ENCODE peak calls at places on chromosomes 4 and X, in five cellular contexts. X, I, S, B and Q are unnamed samples.

GRCh38 chrX:16743604-16744325 is 24.4 kb downstream of the SYAP1 start:
- DNase-seq in B (no peak), X (peak; percentile 75), I (peak; percentile 73), S (peak; percentile 73), Q (peak; percentile 86)

GRCh38 chr4:152556814-152557213 is 20.9 kb upstream of the FBXW7 start:
- DNase-seq in S (no peak), I (no peak), X (no peak), B (no peak), Q (no peak)

GRCh38 chr4:128528793-128529553 is 241.4 kb upstream of the PGRMC2 start:
- DNase-seq in X (peak; percentile 88), B (peak; percentile 74), S (peak; percentile 97), I (peak; percentile 100), Q (peak; percentile 89)

GRCh38 chrX:10265775-10266174 is 109.0 kb downstream of the CLCN4 start:
- DNase-seq in I (no peak), S (no peak), B (no peak), X (no peak), Q (no peak)

GRCh38 chr4:122364700-122365404 is 14.0 kb upstream of the ADAD1 start:
- DNase-seq in B (peak; percentile 6), I (no peak), X (peak; percentile 56), S (no peak), Q (no peak)

GRCh38 chr4:174198396-174199179 is 84.9 kb downstream of the FBXO8 start:
- DNase-seq in S (peak; percentile 92), X (peak; percentile 83), B (peak; percentile 41), I (peak; percentile 96), Q (peak; percentile 78)

GRCh38 chr4:117481742-117482141 is 396.4 kb upstream of the TRAM1L1 start:
- DNase-seq in S (peak; percentile 9), X (no peak), B (no peak), I (no peak), Q (peak; percentile 93)

GRCh38 chr4:159105063-159105414 is 2.2 kb downstream of the RAPGEF2 start:
- DNase-seq in S (peak; percentile 29), B (peak; percentile 16), X (peak; percentile 44), I (peak; percentile 70), Q (peak; percentile 9)

GRCh38 chr4:8779371-8779988 is 92.2 kb downstream of the HMX1 start:
- DNase-seq in X (no peak), B (peak; percentile 37), S (no peak), I (no peak), Q (no peak)

GRCh38 chr4:103423261-103423660 is 225.1 kb upstream of the CENPE start:
- DNase-seq in B (no peak), X (no peak), I (no peak), S (no peak), Q (no peak)

GRCh38 chrX:96710031-96710430 is 25.4 kb downstream of the DIAPH2 start:
- DNase-seq in X (no peak), I (no peak), S (no peak), B (no peak), Q (no peak)

GRCh38 chr4:173182403-173182802 is 13.8 kb downstream of the GALNT7 start:
- DNase-seq in S (peak; percentile 86), I (peak; percentile 87), B (no peak), X (peak; percentile 82), Q (peak; percentile 68)

GRCh38 chr4:122772311-122772710 is 39.8 kb downstream of the BBS12 start:
- DNase-seq in S (no peak), X (no peak), B (no peak), I (peak; percentile 92), Q (no peak)

GRCh38 chr4:36399762-36400353 is 118.4 kb downstream of the DTHD1 start:
- DNase-seq in I (peak; percentile 18), B (peak; percentile 41), S (no peak), X (peak; percentile 53), Q (peak; percentile 8)

GRCh38 chr4:3346146-3346545 is 53.3 kb downstream of the RGS12 start:
- DNase-seq in B (peak; percentile 85), S (peak; percentile 81), X (peak; percentile 78), I (peak; percentile 90), Q (peak; percentile 60)

GRCh38 chr4:20565075-20565721 is 135.1 kb upstream of the PACRGL start:
- DNase-seq in S (no peak), B (no peak), I (peak; percentile 47), X (no peak), Q (peak; percentile 86)

GRCh38 chr4:169159614-169160013 is 111.1 kb downstream of the SH3RF1 start:
- DNase-seq in B (no peak), I (peak; percentile 91), S (peak; percentile 60), X (peak; percentile 16), Q (peak; percentile 54)

GRCh38 chrX:77922768-77923167 is 12.3 kb downstream of the ATP7A start:
- DNase-seq in X (no peak), S (no peak), I (no peak), B (no peak), Q (no peak)

GRCh38 chrX:127259742-127260141 is 440.2 kb downstream of the PRR32 start:
- DNase-seq in I (no peak), S (no peak), B (no peak), X (peak; percentile 2), Q (no peak)

GRCh38 chr4:80307183-80307735 is 28.3 kb upstream of the CFAP299 start:
- DNase-seq in I (peak; percentile 63), X (no peak), S (peak; percentile 41), B (peak; percentile 13), Q (no peak)

GRCh38 chr4:46124773-46125172 is 919 bp upstream of the GABRG1 start:
- DNase-seq in X (no peak), I (no peak), B (peak; percentile 39), S (no peak), Q (peak; percentile 11)

GRCh38 chr4:128427832-128428366 is 140.3 kb upstream of the PGRMC2 start:
- DNase-seq in X (peak; percentile 87), S (peak; percentile 55), I (peak; percentile 91), B (peak; percentile 66), Q (peak; percentile 56)

GRCh38 chrX:53047228-53047627 is 1.4 kb upstream of the GPR173 start:
- DNase-seq in I (peak; percentile 15), X (peak; percentile 34), S (no peak), B (no peak), Q (no peak)

GRCh38 chr4:22672519-22672918 is 20.2 kb upstream of the GBA3 start:
- DNase-seq in I (no peak), S (no peak), B (no peak), X (no peak), Q (no peak)

GRCh38 chr4:183987987-183988392 is 82.9 kb downstream of the STOX2 start:
- DNase-seq in X (peak; percentile 84), S (peak; percentile 95), I (peak; percentile 90), B (peak; percentile 91), Q (peak; percentile 59)

GRCh38 chr4:163467371-163467770 is 6.2 kb downstream of the TKTL2 start:
- DNase-seq in X (no peak), S (no peak), B (no peak), I (peak; percentile 3), Q (no peak)

DNA sequence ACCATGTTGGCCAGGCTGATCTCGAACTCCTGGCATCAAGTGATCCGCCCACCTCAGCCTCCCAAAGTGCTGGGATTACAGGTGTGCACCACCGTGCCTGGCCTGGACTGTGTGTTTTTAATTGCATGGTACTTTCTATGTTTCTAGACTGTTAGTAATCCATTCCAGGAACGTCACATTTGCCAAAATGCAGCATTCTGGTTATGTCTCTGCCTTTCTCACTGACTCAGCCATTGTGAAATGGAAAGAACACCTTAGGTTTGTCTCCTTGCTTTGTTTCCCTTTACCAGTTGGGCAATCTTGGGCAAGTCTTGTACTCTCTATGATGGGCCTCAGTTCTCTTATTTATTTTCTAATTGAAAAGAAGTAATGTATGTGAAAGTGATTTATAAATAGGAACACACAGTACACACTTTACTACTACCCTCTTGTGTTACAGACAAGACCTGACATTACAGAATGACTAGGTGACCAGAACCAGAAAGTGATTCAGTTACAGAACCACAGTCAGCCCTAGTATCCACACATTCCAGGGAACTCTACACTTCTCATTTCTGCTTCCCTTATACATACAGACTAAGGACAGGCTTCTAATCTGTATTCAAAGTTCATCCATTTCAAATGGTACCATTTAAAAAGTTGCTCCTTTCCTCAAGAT is 187.1 kb downstream of the MGST2 start:
- DNase-seq in S (no peak), I (peak; percentile 71), X (no peak), B (no peak), Q (no peak)
- H3K4me3 ChIP-seq in S (no peak overlapping the region), I (no peak overlapping the region), X (no peak overlapping the region), B (no peak overlapping the region), Q (no peak overlapping the region)

GRCh38 chr4:7189066-7189465 is 3.3 kb upstream of the SORCS2 start:
- DNase-seq in S (no peak), X (no peak), B (no peak), I (no peak), Q (no peak)

GRCh38 chr4:7186081-7186480 is 6.3 kb upstream of the SORCS2 start:
- DNase-seq in S (no peak), X (no peak), I (no peak), B (peak; percentile 44), Q (no peak)

GRCh38 chr4:7186516-7187296 is 5.6 kb upstream of the SORCS2 start:
- DNase-seq in B (no peak), S (no peak), X (no peak), I (no peak), Q (no peak)

GRCh38 chr4:7187297-7187592 is 5.1 kb upstream of the SORCS2 start:
- DNase-seq in X (no peak), S (no peak), B (no peak), I (no peak), Q (no peak)

DNA sequence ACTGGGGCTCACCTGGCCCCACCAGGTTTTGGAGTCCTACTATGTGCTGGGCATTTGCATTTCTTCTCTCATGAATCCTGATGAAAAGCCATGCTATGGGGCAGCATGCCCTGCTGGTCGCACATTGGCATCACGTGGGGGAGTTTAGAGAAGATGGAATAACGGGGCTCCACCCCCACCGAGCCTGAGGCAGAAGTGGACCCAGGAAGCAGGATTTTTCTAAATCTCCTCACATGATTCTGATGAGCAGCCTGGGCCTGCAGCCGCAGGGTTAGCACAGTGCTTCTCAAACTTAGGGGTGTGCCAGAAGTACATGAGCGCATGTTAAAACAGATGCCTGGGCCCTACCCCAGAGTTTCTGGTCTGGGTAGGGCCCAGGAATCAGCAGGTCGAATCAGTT is 4.6 kb upstream of the SORCS2 start:
- DNase-seq in B (no peak), S (no peak), I (no peak), X (no peak), Q (no peak)
- TF ChIP-seq CTCF in B (no peak), S (no peak), I (no peak), X (no peak), Q (no peak)

DNA sequence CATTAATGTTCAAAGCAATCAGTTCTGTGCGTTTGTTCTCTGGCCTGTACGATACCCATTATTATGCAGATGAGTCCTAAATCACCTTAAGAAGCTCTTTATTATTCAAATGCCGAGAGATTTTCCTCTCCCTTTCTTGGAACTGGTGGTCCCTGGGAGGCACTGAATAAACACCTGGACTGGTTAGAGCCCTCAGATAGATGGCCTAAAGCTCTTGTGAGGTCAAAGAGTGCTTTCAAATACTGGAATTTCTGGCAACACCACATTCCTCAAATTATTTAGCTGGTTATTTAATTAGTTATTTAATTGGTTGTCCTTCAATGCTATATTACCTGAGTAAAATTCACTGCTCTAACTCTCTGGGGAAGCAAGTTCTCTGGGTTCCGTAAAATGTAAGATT is 3.0 kb downstream of the ARHGEF38 start:
- DNase-seq in S (no peak), B (no peak), I (no peak), X (no peak), Q (no peak)
- H3K4me3 ChIP-seq in S (no peak overlapping the region), B (no peak overlapping the region), I (no peak overlapping the region), X (no peak overlapping the region), Q (no peak overlapping the region)

DNA sequence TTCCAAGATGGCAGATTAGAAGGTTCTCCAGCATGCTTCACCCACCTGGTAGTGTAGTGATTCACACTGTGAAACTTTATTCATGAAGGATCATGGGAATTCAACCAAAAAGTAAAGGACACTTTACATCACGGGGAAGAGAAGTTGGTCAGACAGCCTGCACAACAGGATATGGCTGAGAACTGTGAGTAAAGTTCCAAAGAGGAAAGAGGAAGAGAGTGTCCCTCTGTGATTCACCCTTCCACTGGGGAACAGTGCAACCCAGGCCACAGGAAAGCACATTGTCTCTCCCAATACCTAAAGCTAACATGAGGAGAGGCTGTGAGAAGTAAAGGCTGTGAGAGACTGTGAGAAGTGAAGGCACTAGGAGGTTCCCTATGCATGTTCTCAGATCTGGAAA is 137.2 kb downstream of the STPG2 start:
- DNase-seq in X (no peak), S (no peak), I (no peak), B (no peak), Q (no peak)
- TF ChIP-seq CTCF in X (no peak), S (no peak), I (no peak), B (no peak), Q (no peak)